ENCODE peak calls at places on chromosome 11, in five cellular contexts. I, X, G, S and O are unnamed samples.

GRCh38 chr11:126647735-126648134 is 292.2 kb downstream of the ST3GAL4 start:
- DNase-seq in I (no peak), X (peak), G (no peak), S (peak), O (no peak)

GRCh38 chr11:46327829-46328228 is 19.4 kb upstream of the DGKZ start:
- DNase-seq in I (no peak), X (no peak), G (no peak), S (no peak), O (no peak)

GRCh38 chr11:115613986-115614625 is 109.9 kb upstream of the CADM1 start:
- DNase-seq in I (no peak), X (peak), G (no peak), S (peak), O (no peak)

GRCh38 chr11:10450451-10451398 is 4.3 kb upstream of the AMPD3 start:
- DNase-seq in I (peak), X (peak), G (peak), S (peak), O (peak)

GRCh38 chr11:116333193-116333592 is 439.6 kb downstream of the BUD13 start:
- DNase-seq in I (peak), X (no peak), G (no peak), S (peak), O (no peak)

GRCh38 chr11:86606849-86607481 is 65.5 kb downstream of the ME3 start:
- DNase-seq in I (no peak), X (peak), G (no peak), S (no peak), O (no peak)

GRCh38 chr11:45671246-45672171 is 6.1 kb upstream of the CHST1 start:
- DNase-seq in I (peak), X (no peak), G (no peak), S (no peak), O (no peak)

GRCh38 chr11:10606536-10607208 is 38.2 kb upstream of the LYVE1 start:
- DNase-seq in I (no peak), X (peak), G (no peak), S (no peak), O (no peak)

GRCh38 chr11:61589961-61590360 is 9.1 kb upstream of the SYT7 start:
- DNase-seq in I (no peak), X (no peak), G (no peak), S (no peak), O (no peak)

GRCh38 chr11:69860796-69861445 is 41.7 kb upstream of the FGF3 start:
- DNase-seq in I (no peak), X (no peak), G (no peak), S (no peak), O (no peak)

GRCh38 chr11:116162541-116163230 is 610.1 kb downstream of the BUD13 start:
- DNase-seq in I (peak), X (no peak), G (no peak), S (no peak), O (peak)

GRCh38 chr11:117876341-117877119 is at the start of gene FXYD6:
- DNase-seq in I (peak), X (peak), G (no peak), S (no peak), O (peak)

GRCh38 chr11:119085523-119085878 is 820 bp downstream of the HMBS start:
- DNase-seq in I (no peak), X (no peak), G (no peak), S (no peak), O (no peak)

GRCh38 chr11:65298131-65298535 is 16.5 kb upstream of the CDC42EP2 start:
- DNase-seq in I (no peak), X (peak), G (no peak), S (no peak), O (no peak)

GRCh38 chr11:63909621-63910506 is 7.1 kb downstream of the RCOR2 start:
- DNase-seq in I (peak), X (no peak), G (no peak), S (no peak), O (peak)

GRCh38 chr11:31802609-31802989 is 8.5 kb downstream of the PAX6 start:
- DNase-seq in I (no peak), X (no peak), G (no peak), S (no peak), O (no peak)

GRCh38 chr11:134049303-134049702 is 19.6 kb upstream of the JAM3 start:
- DNase-seq in I (no peak), X (no peak), G (no peak), S (no peak), O (no peak)

GRCh38 chr11:114880458-114880857 is 202.1 kb downstream of the NXPE2 start:
- DNase-seq in I (no peak), X (no peak), G (no peak), S (no peak), O (no peak)

GRCh38 chr11:29518389-29519174 is 498.2 kb downstream of the KCNA4 start:
- DNase-seq in I (peak), X (peak), G (no peak), S (no peak), O (no peak)

GRCh38 chr11:82791779-82792178 is 58.1 kb upstream of the FAM181B start:
- DNase-seq in I (no peak), X (no peak), G (no peak), S (peak), O (no peak)
- H2BK12ac ChIP-seq in I (no peak), X (no peak), G (no peak), S (no peak), O (no peak)

GRCh38 chr11:100887659-100888058 is 200.6 kb downstream of the ARHGAP42 start:
- DNase-seq in I (no peak), X (no peak), G (no peak), S (no peak), O (no peak)

GRCh38 chr11:100889758-100890157 is 202.7 kb downstream of the ARHGAP42 start:
- DNase-seq in I (no peak), X (no peak), G (no peak), S (no peak), O (no peak)

GRCh38 chr11:100892886-100893285 is 205.8 kb downstream of the ARHGAP42 start:
- DNase-seq in I (no peak), X (no peak), G (no peak), S (no peak), O (no peak)

GRCh38 chr11:100888836-100889235 is 201.7 kb downstream of the ARHGAP42 start:
- DNase-seq in I (no peak), X (peak), G (no peak), S (no peak), O (no peak)

DNA sequence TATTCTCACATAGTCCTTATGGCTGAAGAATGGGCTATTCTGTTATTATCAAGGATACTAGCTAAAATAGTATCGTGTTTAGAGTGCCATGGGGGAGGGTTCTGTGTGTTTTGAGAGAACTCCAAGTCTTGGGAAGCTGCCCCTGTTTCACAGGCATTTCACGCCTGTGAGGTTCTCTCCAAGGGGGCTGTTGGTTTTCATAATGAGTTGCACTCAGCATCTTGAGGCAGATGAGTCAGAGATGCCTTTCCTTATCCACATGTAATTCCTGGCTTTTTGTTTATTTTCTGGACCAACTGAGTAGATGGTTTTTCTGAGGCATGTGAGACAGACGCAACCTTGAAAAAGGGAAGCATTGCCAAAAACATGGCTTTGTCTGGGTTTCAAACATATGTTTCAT is 203.7 kb downstream of the ARHGAP42 start:
- DNase-seq in I (no peak), X (peak), G (no peak), S (no peak), O (no peak)
- H2BK12ac ChIP-seq in I (no peak), X (no peak), G (no peak), S (no peak), O (no peak)

GRCh38 chr11:76249195-76249741 is 43.0 kb upstream of the WNT11 start:
- DNase-seq in I (no peak), X (no peak), G (no peak), S (no peak), O (no peak)

GRCh38 chr11:76247091-76247490 is 40.8 kb upstream of the WNT11 start:
- DNase-seq in I (no peak), X (no peak), G (no peak), S (no peak), O (no peak)

GRCh38 chr11:76246271-76246933 is 40.1 kb upstream of the WNT11 start:
- DNase-seq in I (no peak), X (no peak), G (no peak), S (no peak), O (no peak)

GRCh38 chr11:76250520-76251222 is 44.4 kb upstream of the WNT11 start:
- DNase-seq in I (no peak), X (no peak), G (no peak), S (no peak), O (no peak)

GRCh38 chr11:76248210-76248609 is 41.9 kb upstream of the WNT11 start:
- DNase-seq in I (peak), X (peak), G (no peak), S (no peak), O (no peak)
- H2BK12ac ChIP-seq in I (no peak), X (no peak), G (no peak), S (no peak), O (no peak)

GRCh38 chr11:122037911-122038310 is 78.1 kb downstream of the BLID start:
- DNase-seq in I (no peak), X (no peak), G (no peak), S (no peak), O (no peak)
- H2BK12ac ChIP-seq in I (no peak), X (no peak), G (peak), S (no peak), O (no peak)

DNA sequence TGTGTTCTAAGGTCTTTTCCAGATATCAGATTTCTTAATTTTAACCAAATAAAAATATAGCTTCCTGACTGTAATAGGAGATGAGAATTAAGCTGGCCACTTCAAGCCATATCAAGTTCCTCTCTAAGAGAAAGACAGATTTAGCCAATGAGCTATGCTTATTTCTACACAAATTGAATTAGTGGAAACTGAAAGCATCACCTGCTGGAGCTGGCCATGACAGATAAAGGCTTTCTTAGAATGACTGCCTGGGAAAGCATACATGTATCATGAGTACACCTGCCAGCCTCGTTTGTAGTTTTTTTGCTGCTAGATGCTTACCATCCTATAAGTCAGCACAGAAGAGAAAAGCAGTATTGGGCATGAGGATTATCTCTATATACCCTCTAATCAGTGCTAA is 53.5 kb upstream of the DBX1 start:
- DNase-seq in I (no peak), X (no peak), G (no peak), S (no peak), O (no peak)
- H2BK12ac ChIP-seq in I (no peak), X (no peak), G (no peak), S (no peak), O (no peak)

GRCh38 chr11:112223125-112223524 is 3.1 kb upstream of the PTS start:
- DNase-seq in I (no peak), X (no peak), G (no peak), S (no peak), O (no peak)

GRCh38 chr11:112222303-112222702 is 3.9 kb upstream of the PTS start:
- DNase-seq in I (no peak), X (no peak), G (no peak), S (no peak), O (no peak)

GRCh38 chr11:112223754-112224532 is 2.3 kb upstream of the PTS start:
- DNase-seq in I (no peak), X (no peak), G (no peak), S (no peak), O (no peak)

GRCh38 chr11:112219476-112220232 is 6.6 kb upstream of the PTS start:
- DNase-seq in I (peak), X (peak), G (no peak), S (peak), O (peak)

DNA sequence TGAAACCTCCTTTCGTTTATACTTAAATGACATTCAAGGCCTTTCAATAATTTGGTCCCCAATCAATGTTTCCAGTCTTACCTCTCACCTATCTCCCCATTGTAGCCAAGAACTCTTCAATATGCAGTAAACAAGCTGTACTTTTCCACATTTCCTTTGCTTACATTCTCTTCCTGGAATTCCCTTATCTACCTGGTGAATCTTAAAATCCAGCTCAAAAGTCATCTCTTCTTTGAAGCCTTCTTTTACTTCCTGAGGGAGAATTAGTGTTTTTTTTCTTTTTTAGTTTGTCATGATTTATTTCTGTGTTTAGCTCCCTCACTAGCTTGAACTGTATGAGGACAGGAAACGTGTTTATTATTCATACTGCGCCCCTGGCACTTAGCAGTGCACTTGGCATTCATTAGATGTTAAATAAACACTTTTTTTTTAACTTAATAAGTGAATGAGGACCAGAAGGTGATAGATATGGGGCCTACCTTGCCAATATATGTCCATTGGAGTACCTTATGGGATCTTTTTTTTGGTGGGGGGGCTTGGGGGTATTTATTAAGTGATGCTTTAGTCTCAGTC is 4.9 kb upstream of the PTS start:
- DNase-seq in I (no peak), X (no peak), G (no peak), S (no peak), O (no peak)
- H2BK12ac ChIP-seq in I (no peak), X (no peak), G (no peak), S (peak), O (no peak)

DNA sequence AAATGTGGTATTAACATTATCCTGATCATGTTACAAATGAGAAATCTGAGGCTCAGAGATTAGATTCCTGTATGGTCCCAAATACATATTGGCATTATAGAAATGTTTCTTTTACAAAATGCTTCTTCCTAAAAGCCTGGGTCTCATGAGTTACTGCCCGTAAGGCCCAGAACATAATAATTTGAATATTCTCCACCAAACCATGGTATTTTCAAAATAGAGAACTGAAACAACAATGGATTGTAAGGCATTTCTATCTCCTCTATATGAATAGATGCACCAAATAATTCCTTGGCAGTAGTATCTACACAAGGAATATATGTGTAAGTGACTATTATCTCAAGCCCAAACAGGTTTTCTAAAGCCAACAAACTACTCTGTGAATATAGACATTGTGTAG is 112.7 kb upstream of the ARHGAP20 start:
- DNase-seq in I (no peak), X (no peak), G (no peak), S (no peak), O (no peak)
- H2BK12ac ChIP-seq in I (no peak), X (no peak), G (no peak), S (no peak), O (no peak)

GRCh38 chr11:103344886-103345285 is 235.7 kb downstream of the DYNC2H1 start:
- DNase-seq in I (no peak), X (no peak), G (no peak), S (no peak), O (no peak)
- H2BK12ac ChIP-seq in I (no peak), X (no peak), G (no peak), S (no peak), O (no peak)

DNA sequence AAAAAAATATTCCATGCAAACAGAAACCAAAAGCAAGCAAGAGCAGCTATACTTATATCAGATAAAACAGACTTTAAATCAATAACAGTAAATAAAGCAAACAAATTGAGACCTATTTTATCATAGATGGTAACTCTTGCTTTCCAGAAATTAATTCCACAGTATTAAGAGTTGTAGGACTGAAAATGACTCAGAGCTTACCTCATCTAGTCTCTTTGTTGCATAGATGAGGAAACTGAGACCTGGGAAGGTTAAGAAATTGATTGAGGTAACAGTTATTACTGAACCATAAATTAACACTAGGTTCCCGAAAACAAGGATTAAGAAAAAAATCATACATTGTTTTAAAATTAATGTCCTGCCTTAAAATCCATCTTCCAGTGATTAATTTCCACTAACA is 123.8 kb downstream of the PLEKHA7 start:
- DNase-seq in I (no peak), X (no peak), G (no peak), S (no peak), O (no peak)
- H2BK12ac ChIP-seq in I (no peak), X (no peak), G (no peak), S (no peak), O (no peak)

DNA sequence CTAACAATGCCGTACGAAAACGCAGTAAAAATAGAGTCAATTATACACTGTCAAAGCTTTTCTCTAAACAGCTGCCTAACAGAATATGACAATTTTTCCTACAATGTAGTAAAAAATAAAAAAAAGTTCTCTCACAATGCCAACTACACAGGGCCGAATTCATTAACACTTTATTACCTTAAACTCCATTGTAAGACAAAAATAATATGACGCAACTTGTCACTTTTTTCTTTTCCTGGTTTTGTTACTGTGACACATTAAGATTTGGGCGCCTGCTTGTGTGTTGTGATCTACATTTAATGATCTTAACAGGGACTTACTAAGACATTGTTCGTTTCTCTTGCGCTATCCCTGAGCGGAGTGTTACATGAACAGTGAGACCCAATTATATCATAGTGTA is 204.1 kb downstream of the INSC start:
- DNase-seq in I (no peak), X (no peak), G (no peak), S (no peak), O (no peak)
- H2BK12ac ChIP-seq in I (no peak), X (no peak), G (no peak), S (no peak), O (no peak)